ENCODE peak calls at places on chromosomes 6 and 20, in five cellular contexts. One of them, this sample, is unnamed.

GRCh38 chr6:149864578-149865535 is 698 bp upstream of the LRP11 start:
- DNase-seq in Panc1: no peak
- DNase-seq in HL-60: peak; percentile 51
- DNase-seq in GM12878: no peak
- DNase-seq in A549: peak; percentile 52
- DNase-seq in this sample: peak; percentile 90

GRCh38 chr6:82408952-82409421 is 45.4 kb downstream of the TPBG start:
- DNase-seq in Panc1: peak; percentile 69
- DNase-seq in HL-60: no peak
- DNase-seq in GM12878: no peak
- DNase-seq in A549: peak; percentile 35
- DNase-seq in this sample: no peak

GRCh38 chr20:63183422-63184146 is 32.3 kb downstream of the YTHDF1 start:
- DNase-seq in Panc1: peak; percentile 25
- DNase-seq in HL-60: peak; percentile 36
- DNase-seq in GM12878: no peak
- DNase-seq in A549: peak; percentile 61
- DNase-seq in this sample: peak; percentile 80

GRCh38 chr20:48875914-48876240 is 45.6 kb upstream of the ARFGEF2 start:
- DNase-seq in Panc1: no peak
- DNase-seq in HL-60: peak; percentile 22
- DNase-seq in GM12878: no peak
- DNase-seq in A549: no peak
- DNase-seq in this sample: no peak

GRCh38 chr20:42441862-42442196 is 747.9 kb downstream of the PTPRT start:
- DNase-seq in Panc1: no peak
- DNase-seq in HL-60: no peak
- DNase-seq in GM12878: no peak
- DNase-seq in A549: no peak
- DNase-seq in this sample: no peak

GRCh38 chr20:63839620-63840019 is 8.6 kb upstream of the ZBTB46 start:
- DNase-seq in Panc1: no peak
- DNase-seq in HL-60: no peak
- DNase-seq in GM12878: no peak
- DNase-seq in A549: no peak
- DNase-seq in this sample: no peak

GRCh38 chr20:47647994-47648393 is 137.3 kb downstream of the SULF2 start:
- DNase-seq in Panc1: no peak
- DNase-seq in HL-60: no peak
- DNase-seq in GM12878: no peak
- DNase-seq in A549: no peak
- DNase-seq in this sample: no peak

GRCh38 chr6:122222761-122223160 is 176.7 kb upstream of the HSF2 start:
- DNase-seq in Panc1: no peak
- DNase-seq in HL-60: no peak
- DNase-seq in GM12878: no peak
- DNase-seq in A549: no peak
- DNase-seq in this sample: no peak

GRCh38 chr6:149560736-149561135 is 5.4 kb upstream of the GINM1 start:
- DNase-seq in Panc1: no peak
- DNase-seq in HL-60: peak; percentile 26
- DNase-seq in GM12878: no peak
- DNase-seq in A549: peak; percentile 49
- DNase-seq in this sample: peak; percentile 67

GRCh38 chr20:59144179-59144830 is 19.3 kb upstream of the ZNF831 start:
- DNase-seq in Panc1: no peak
- DNase-seq in HL-60: no peak
- DNase-seq in GM12878: no peak
- DNase-seq in A549: no peak
- DNase-seq in this sample: no peak

GRCh38 chr6:113306552-113307145 is 550.5 kb upstream of the MARCKS start:
- DNase-seq in Panc1: peak; percentile 45
- DNase-seq in HL-60: peak; percentile 52
- DNase-seq in GM12878: peak; percentile 57
- DNase-seq in A549: peak; percentile 0
- DNase-seq in this sample: peak; percentile 88

GRCh38 chr6:134590449-134590848 is 272.5 kb upstream of the SGK1 start:
- DNase-seq in Panc1: peak; percentile 5
- DNase-seq in HL-60: no peak
- DNase-seq in GM12878: no peak
- DNase-seq in A549: no peak
- DNase-seq in this sample: no peak

GRCh38 chr20:10427060-10427692 is 6.8 kb downstream of the MKKS start:
- DNase-seq in Panc1: no peak
- DNase-seq in HL-60: peak; percentile 18
- DNase-seq in GM12878: no peak
- DNase-seq in A549: peak; percentile 55
- DNase-seq in this sample: peak; percentile 74

GRCh38 chr20:32674362-32674789 is 635 bp upstream of the C20orf203 start:
- DNase-seq in Panc1: peak; percentile 50
- DNase-seq in HL-60: peak; percentile 84
- DNase-seq in GM12878: no peak
- DNase-seq in A549: peak; percentile 80
- DNase-seq in this sample: peak; percentile 94

GRCh38 chr6:125469915-125470314 is 168.1 kb upstream of the HDDC2 start:
- DNase-seq in Panc1: no peak
- DNase-seq in HL-60: no peak
- DNase-seq in GM12878: no peak
- DNase-seq in A549: no peak
- DNase-seq in this sample: no peak

GRCh38 chr6:168130168-168130651 is 51.2 kb upstream of the FRMD1 start:
- DNase-seq in Panc1: no peak
- DNase-seq in HL-60: no peak
- DNase-seq in GM12878: no peak
- DNase-seq in A549: no peak
- DNase-seq in this sample: no peak

GRCh38 chr6:144612811-144613210 is 327.7 kb downstream of the UTRN start:
- DNase-seq in Panc1: no peak
- DNase-seq in HL-60: no peak
- DNase-seq in GM12878: no peak
- DNase-seq in A549: no peak
- DNase-seq in this sample: no peak

GRCh38 chr20:46568570-46569129 is 18.2 kb upstream of the OCSTAMP start:
- DNase-seq in Panc1: no peak
- DNase-seq in HL-60: no peak
- DNase-seq in GM12878: no peak
- DNase-seq in A549: no peak
- DNase-seq in this sample: no peak

GRCh38 chr6:135675026-135675425 is 176.5 kb upstream of the PDE7B start:
- DNase-seq in Panc1: no peak
- DNase-seq in HL-60: no peak
- DNase-seq in GM12878: no peak
- DNase-seq in A549: no peak
- DNase-seq in this sample: no peak

GRCh38 chr20:982754-983153 is 19.4 kb downstream of the RSPO4 start:
- DNase-seq in Panc1: no peak
- DNase-seq in HL-60: no peak
- DNase-seq in GM12878: no peak
- DNase-seq in A549: no peak
- DNase-seq in this sample: peak; percentile 45

GRCh38 chr20:62808211-62808865 is 3.7 kb downstream of the OGFR start:
- DNase-seq in Panc1: no peak
- DNase-seq in HL-60: peak; percentile 68
- DNase-seq in GM12878: no peak
- DNase-seq in A549: peak; percentile 83
- DNase-seq in this sample: peak; percentile 84

GRCh38 chr20:47843886-47844567 is 58.7 kb upstream of the SULF2 start:
- DNase-seq in Panc1: no peak
- DNase-seq in HL-60: no peak
- DNase-seq in GM12878: no peak
- DNase-seq in A549: no peak
- DNase-seq in this sample: peak; percentile 46

GRCh38 chr6:402901-403658 is 11.5 kb downstream of the IRF4 start:
- DNase-seq in Panc1: no peak
- DNase-seq in HL-60: no peak
- DNase-seq in GM12878: no peak
- DNase-seq in A549: no peak
- DNase-seq in this sample: no peak

GRCh38 chr6:30513451-30513850 is 24.1 kb downstream of the HLA-E start:
- DNase-seq in Panc1: no peak
- DNase-seq in HL-60: no peak
- DNase-seq in GM12878: no peak
- DNase-seq in A549: no peak
- DNase-seq in this sample: no peak

GRCh38 chr6:30508890-30509736 is 19.8 kb downstream of the HLA-E start:
- DNase-seq in Panc1: no peak
- DNase-seq in HL-60: peak; percentile 60
- DNase-seq in GM12878: peak; percentile 79
- DNase-seq in A549: no peak
- DNase-seq in this sample: no peak

GRCh38 chr6:30511147-30511546 is 21.8 kb downstream of the HLA-E start:
- DNase-seq in Panc1: no peak
- DNase-seq in HL-60: no peak
- DNase-seq in GM12878: no peak
- DNase-seq in A549: no peak
- DNase-seq in this sample: no peak

GRCh38 chr6:30510419-30510818 is 21.1 kb downstream of the HLA-E start:
- DNase-seq in Panc1: no peak
- DNase-seq in HL-60: no peak
- DNase-seq in GM12878: no peak
- DNase-seq in A549: no peak
- DNase-seq in this sample: no peak

DNA sequence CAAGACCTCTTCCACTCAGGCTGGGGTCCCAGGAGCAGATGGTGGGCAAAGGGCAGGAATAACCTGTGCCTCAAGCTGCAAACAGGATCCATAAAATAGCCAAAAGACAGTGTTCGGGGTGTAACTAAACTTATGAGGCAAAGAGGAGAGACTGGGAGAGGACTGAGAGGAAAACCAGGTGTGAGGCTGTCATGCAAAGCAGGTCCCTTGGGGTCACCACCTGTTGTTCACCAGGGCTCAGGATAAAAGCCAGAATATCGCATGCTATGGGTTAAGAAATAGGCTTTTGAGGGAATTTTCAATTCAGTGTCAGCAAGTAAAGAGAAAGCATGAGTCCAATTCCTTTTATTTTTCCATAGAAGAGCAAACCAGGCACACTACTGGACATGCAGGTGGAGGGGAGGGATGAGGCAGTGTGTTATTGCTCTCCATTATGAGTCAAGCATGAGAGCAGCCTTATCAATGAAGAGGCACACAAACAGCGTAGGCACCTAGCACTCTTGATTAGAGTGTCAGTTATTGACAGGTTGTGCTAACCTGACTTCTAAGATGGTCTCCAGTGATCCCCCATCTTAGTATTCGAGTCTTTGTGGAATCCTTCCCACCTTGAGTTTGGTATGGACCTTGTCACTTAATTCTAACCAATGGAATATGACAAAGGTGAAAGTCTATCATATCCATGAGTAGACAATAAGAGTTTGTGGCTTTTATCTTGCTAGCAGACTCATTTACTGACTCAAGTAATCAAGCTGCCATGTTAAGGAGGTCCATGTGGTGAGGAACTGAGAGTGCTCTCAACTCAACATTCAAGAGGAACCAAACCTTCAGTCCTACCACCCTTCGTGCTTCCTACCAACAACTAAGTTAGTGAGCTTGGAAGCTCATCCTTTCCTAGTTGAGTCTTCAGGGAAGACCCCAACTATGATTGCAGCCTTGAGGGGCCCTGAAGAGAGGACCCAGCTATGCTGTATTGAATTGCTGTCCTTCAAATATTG is 18.8 kb downstream of the HLA-E start:
- DNase-seq in Panc1: no peak
- DNase-seq in HL-60: peak; percentile 35
- DNase-seq in GM12878: no peak
- DNase-seq in A549: no peak
- DNase-seq in this sample: no peak
- H3K27ac ChIP-seq in Panc1: no peak overlapping the region
- H3K27ac ChIP-seq in HL-60: peak overlapping the region; percentile 86
- H3K27ac ChIP-seq in GM12878: peak overlapping the region; percentile 97
- H3K27ac ChIP-seq in A549: no peak overlapping the region
- H3K27ac ChIP-seq in this sample: no peak overlapping the region

GRCh38 chr6:124009372-124009765 is 205.7 kb downstream of the NKAIN2 start:
- DNase-seq in Panc1: no peak
- DNase-seq in HL-60: no peak
- DNase-seq in GM12878: no peak
- DNase-seq in A549: no peak
- DNase-seq in this sample: no peak

GRCh38 chr6:124010574-124010973 is 206.9 kb downstream of the NKAIN2 start:
- DNase-seq in Panc1: no peak
- DNase-seq in HL-60: no peak
- DNase-seq in GM12878: no peak
- DNase-seq in A549: no peak
- DNase-seq in this sample: no peak

GRCh38 chr6:124007915-124008688 is 204.4 kb downstream of the NKAIN2 start:
- DNase-seq in Panc1: no peak
- DNase-seq in HL-60: no peak
- DNase-seq in GM12878: no peak
- DNase-seq in A549: no peak
- DNase-seq in this sample: peak; percentile 17

GRCh38 chr6:124007266-124007665 is 203.6 kb downstream of the NKAIN2 start:
- DNase-seq in Panc1: no peak
- DNase-seq in HL-60: no peak
- DNase-seq in GM12878: no peak
- DNase-seq in A549: no peak
- DNase-seq in this sample: no peak

DNA sequence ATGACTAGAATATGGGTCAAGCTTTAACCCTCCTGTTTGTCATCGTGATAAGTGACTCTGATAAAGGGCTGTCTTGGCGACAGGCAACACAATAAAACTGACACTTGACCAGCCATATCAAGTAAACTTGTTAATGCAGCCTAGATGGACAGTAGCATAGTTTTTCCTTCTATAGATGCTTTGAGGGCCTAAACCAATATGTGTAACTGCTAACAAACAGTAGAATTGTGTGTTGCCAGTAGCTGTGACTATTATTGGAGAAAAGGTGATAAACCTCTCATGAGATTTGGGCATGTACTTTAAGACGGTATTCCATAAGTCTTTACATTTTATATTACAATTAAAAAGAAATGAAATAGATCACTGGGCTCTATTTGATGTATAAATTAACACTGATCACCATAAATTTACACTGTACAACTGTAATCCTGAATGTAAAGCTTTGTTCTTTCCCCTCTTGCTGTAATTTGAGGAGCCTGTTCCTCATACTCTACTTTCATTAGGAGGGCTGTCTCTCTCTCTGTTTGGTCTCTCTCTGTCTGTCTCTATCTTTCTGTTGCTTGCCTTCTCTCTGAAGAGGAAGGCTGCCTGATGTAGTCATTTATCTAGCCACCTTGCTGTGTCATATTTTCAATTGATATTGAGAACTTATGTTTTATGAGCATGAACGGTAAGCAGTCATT is 205.2 kb downstream of the NKAIN2 start:
- DNase-seq in Panc1: no peak
- DNase-seq in HL-60: no peak
- DNase-seq in GM12878: no peak
- DNase-seq in A549: no peak
- DNase-seq in this sample: no peak
- TF ChIP-seq REST in Panc1: no peak
- TF ChIP-seq REST in HL-60: no peak
- TF ChIP-seq REST in GM12878: no peak
- TF ChIP-seq REST in A549: no peak
- TF ChIP-seq REST in this sample: no peak

GRCh38 chr6:15994814-15995459 is 133.9 kb upstream of the MYLIP start:
- DNase-seq in Panc1: no peak
- DNase-seq in HL-60: no peak
- DNase-seq in GM12878: no peak
- DNase-seq in A549: no peak
- DNase-seq in this sample: no peak
- H3K27ac ChIP-seq in Panc1: no peak overlapping the region
- H3K27ac ChIP-seq in HL-60: no peak overlapping the region
- H3K27ac ChIP-seq in GM12878: no peak overlapping the region
- H3K27ac ChIP-seq in A549: no peak overlapping the region
- H3K27ac ChIP-seq in this sample: no peak overlapping the region

GRCh38 chr6:11042750-11043551 is 1.2 kb downstream of the ELOVL2 start:
- DNase-seq in Panc1: no peak
- DNase-seq in HL-60: no peak
- DNase-seq in GM12878: peak; percentile 2
- DNase-seq in A549: no peak
- DNase-seq in this sample: peak; percentile 29
- TF ChIP-seq REST in Panc1: no peak
- TF ChIP-seq REST in HL-60: peak; percentile 7
- TF ChIP-seq REST in GM12878: no peak
- TF ChIP-seq REST in A549: peak; percentile 17
- TF ChIP-seq REST in this sample: no peak